ENCODE peak calls at places on chromosomes 3 and 15, in nine cellular contexts. One of them, this sample, is unnamed. For H3K4me1, the result is how much of the 10 kb centered on the place peaks cover.

GRCh38 chr3:190038050-190038631 is 82.6 kb downstream of the P3H2 start:
- DNase-seq in sigmoid colon: peak
- DNase-seq in A549: peak
- DNase-seq in breast epithelium: peak
- DNase-seq in esophagus muscularis mucosa: no peak
- DNase-seq in body of pancreas: no peak
- DNase-seq in stomach: peak
- DNase-seq in Peyer's patch: no peak
- DNase-seq in uterus: no peak
- DNase-seq in this sample: no peak

GRCh38 chr3:44048196-44048924 is 193.3 kb upstream of the TOPAZ1 start:
- DNase-seq in Peyer's patch: no peak
- DNase-seq in body of pancreas: no peak
- DNase-seq in stomach: no peak
- DNase-seq in A549: no peak
- DNase-seq in breast epithelium: no peak
- DNase-seq in esophagus muscularis mucosa: no peak
- DNase-seq in uterus: no peak
- DNase-seq in sigmoid colon: no peak
- DNase-seq in this sample: no peak

GRCh38 chr15:59170295-59170881 is 36.3 kb upstream of the LDHAL6B start:
- DNase-seq in Peyer's patch: no peak
- DNase-seq in stomach: peak
- DNase-seq in esophagus muscularis mucosa: no peak
- DNase-seq in sigmoid colon: no peak
- DNase-seq in A549: no peak
- DNase-seq in uterus: no peak
- DNase-seq in breast epithelium: peak
- DNase-seq in body of pancreas: peak
- DNase-seq in this sample: peak

GRCh38 chr3:105351821-105352220 is 14.9 kb upstream of the ALCAM start:
- DNase-seq in breast epithelium: no peak
- DNase-seq in stomach: no peak
- DNase-seq in Peyer's patch: no peak
- DNase-seq in esophagus muscularis mucosa: no peak
- DNase-seq in uterus: no peak
- DNase-seq in A549: no peak
- DNase-seq in sigmoid colon: no peak
- DNase-seq in body of pancreas: no peak
- DNase-seq in this sample: no peak

GRCh38 chr3:54527953-54528352 is 399.9 kb downstream of the LRTM1 start:
- DNase-seq in body of pancreas: peak
- DNase-seq in uterus: no peak
- DNase-seq in stomach: no peak
- DNase-seq in A549: no peak
- DNase-seq in breast epithelium: no peak
- DNase-seq in esophagus muscularis mucosa: no peak
- DNase-seq in Peyer's patch: no peak
- DNase-seq in sigmoid colon: no peak
- DNase-seq in this sample: no peak

GRCh38 chr15:92970656-92971055 is 70.5 kb downstream of the CHD2 start:
- DNase-seq in esophagus muscularis mucosa: no peak
- DNase-seq in uterus: no peak
- DNase-seq in body of pancreas: no peak
- DNase-seq in breast epithelium: no peak
- DNase-seq in sigmoid colon: no peak
- DNase-seq in Peyer's patch: no peak
- DNase-seq in stomach: no peak
- DNase-seq in A549: no peak
- DNase-seq in this sample: no peak

GRCh38 chr15:84955089-84955848 is 26.4 kb upstream of the PDE8A start:
- DNase-seq in Peyer's patch: peak
- DNase-seq in A549: peak
- DNase-seq in esophagus muscularis mucosa: no peak
- DNase-seq in uterus: peak
- DNase-seq in breast epithelium: peak
- DNase-seq in body of pancreas: peak
- DNase-seq in stomach: peak
- DNase-seq in sigmoid colon: peak
- DNase-seq in this sample: peak

GRCh38 chr3:133977568-133977967 is 52.2 kb downstream of the SLCO2A1 start:
- DNase-seq in stomach: no peak
- DNase-seq in esophagus muscularis mucosa: no peak
- DNase-seq in A549: no peak
- DNase-seq in body of pancreas: no peak
- DNase-seq in uterus: no peak
- DNase-seq in sigmoid colon: peak
- DNase-seq in breast epithelium: no peak
- DNase-seq in Peyer's patch: no peak
- DNase-seq in this sample: no peak

GRCh38 chr15:81653259-81653658 is 279.2 kb upstream of the TMC3 start:
- DNase-seq in Peyer's patch: no peak
- DNase-seq in sigmoid colon: no peak
- DNase-seq in breast epithelium: no peak
- DNase-seq in body of pancreas: no peak
- DNase-seq in uterus: no peak
- DNase-seq in A549: no peak
- DNase-seq in stomach: no peak
- DNase-seq in esophagus muscularis mucosa: no peak
- DNase-seq in this sample: no peak

GRCh38 chr3:184611606-184612304 is 50.2 kb downstream of the EPHB3 start:
- DNase-seq in A549: no peak
- DNase-seq in breast epithelium: no peak
- DNase-seq in sigmoid colon: peak
- DNase-seq in esophagus muscularis mucosa: no peak
- DNase-seq in Peyer's patch: no peak
- DNase-seq in body of pancreas: no peak
- DNase-seq in uterus: peak
- DNase-seq in stomach: no peak
- DNase-seq in this sample: no peak

GRCh38 chr15:71008250-71008870 is 106.9 kb upstream of the THSD4 start:
- DNase-seq in Peyer's patch: no peak
- DNase-seq in sigmoid colon: no peak
- DNase-seq in uterus: no peak
- DNase-seq in breast epithelium: no peak
- DNase-seq in esophagus muscularis mucosa: no peak
- DNase-seq in stomach: no peak
- DNase-seq in body of pancreas: no peak
- DNase-seq in A549: no peak
- DNase-seq in this sample: no peak

GRCh38 chr15:94443156-94443555 is 211.8 kb downstream of the MCTP2 start:
- DNase-seq in breast epithelium: no peak
- DNase-seq in Peyer's patch: no peak
- DNase-seq in stomach: no peak
- DNase-seq in A549: no peak
- DNase-seq in uterus: no peak
- DNase-seq in sigmoid colon: no peak
- DNase-seq in body of pancreas: no peak
- DNase-seq in esophagus muscularis mucosa: no peak
- DNase-seq in this sample: no peak

GRCh38 chr15:40821195-40821594 is 7.3 kb downstream of the PPP1R14D start:
- DNase-seq in uterus: no peak
- DNase-seq in body of pancreas: no peak
- DNase-seq in A549: no peak
- DNase-seq in Peyer's patch: no peak
- DNase-seq in esophagus muscularis mucosa: no peak
- DNase-seq in breast epithelium: no peak
- DNase-seq in stomach: no peak
- DNase-seq in sigmoid colon: no peak
- DNase-seq in this sample: no peak

GRCh38 chr15:66386204-66387123 is at the start of gene MAP2K1:
- DNase-seq in stomach: peak
- DNase-seq in esophagus muscularis mucosa: peak
- DNase-seq in breast epithelium: peak
- DNase-seq in A549: peak
- DNase-seq in Peyer's patch: peak
- DNase-seq in uterus: peak
- DNase-seq in body of pancreas: peak
- DNase-seq in sigmoid colon: peak
- DNase-seq in this sample: peak
- TF ChIP-seq POLR2A in stomach: no peak
- TF ChIP-seq POLR2A in esophagus muscularis mucosa: peak
- TF ChIP-seq POLR2A in breast epithelium: no peak
- TF ChIP-seq POLR2A in A549: peak
- TF ChIP-seq POLR2A in Peyer's patch: peak
- TF ChIP-seq POLR2A in uterus: peak
- TF ChIP-seq POLR2A in body of pancreas: peak
- TF ChIP-seq POLR2A in sigmoid colon: peak
- TF ChIP-seq POLR2A in this sample: no peak

DNA sequence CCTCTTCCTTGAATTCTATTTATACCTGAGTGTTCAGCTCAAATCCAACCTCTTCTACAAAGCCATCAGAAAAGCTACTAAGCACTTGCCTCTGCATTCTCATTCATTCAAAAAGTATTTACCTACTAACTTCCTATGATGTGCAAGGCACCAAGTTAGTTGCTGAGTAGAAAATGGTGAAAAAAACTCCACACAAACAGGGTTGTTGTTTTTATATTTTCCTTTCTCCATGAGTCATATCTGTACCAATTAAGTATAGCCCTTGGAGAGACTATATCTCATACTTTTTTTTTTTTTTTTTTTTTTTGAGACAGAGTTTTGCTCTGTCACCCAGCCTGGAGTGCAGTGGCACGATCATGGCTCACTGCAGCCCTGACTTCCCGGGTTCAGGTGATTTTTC is 67.7 kb downstream of the IGF2BP2 start:
- DNase-seq in uterus: no peak
- DNase-seq in body of pancreas: no peak
- DNase-seq in esophagus muscularis mucosa: no peak
- DNase-seq in sigmoid colon: no peak
- DNase-seq in Peyer's patch: no peak
- DNase-seq in A549: no peak
- DNase-seq in breast epithelium: no peak
- DNase-seq in stomach: no peak
- DNase-seq in this sample: no peak
- H3K4me1 ChIP-seq in uterus: under half
- H3K4me1 ChIP-seq in body of pancreas: under half
- H3K4me1 ChIP-seq in esophagus muscularis mucosa: under half
- H3K4me1 ChIP-seq in sigmoid colon: under half
- H3K4me1 ChIP-seq in Peyer's patch: under half
- H3K4me1 ChIP-seq in A549: under half
- H3K4me1 ChIP-seq in breast epithelium: under half
- H3K4me1 ChIP-seq in stomach: under half
- H3K4me1 ChIP-seq in this sample: under half

GRCh38 chr15:39585394-39585841 is 4.5 kb downstream of the THBS1 start:
- DNase-seq in uterus: no peak
- DNase-seq in esophagus muscularis mucosa: no peak
- DNase-seq in Peyer's patch: no peak
- DNase-seq in stomach: no peak
- DNase-seq in body of pancreas: no peak
- DNase-seq in breast epithelium: no peak
- DNase-seq in sigmoid colon: no peak
- DNase-seq in A549: no peak
- DNase-seq in this sample: no peak
- TF ChIP-seq POLR2A in uterus: no peak
- TF ChIP-seq POLR2A in esophagus muscularis mucosa: peak
- TF ChIP-seq POLR2A in Peyer's patch: no peak
- TF ChIP-seq POLR2A in stomach: no peak
- TF ChIP-seq POLR2A in body of pancreas: no peak
- TF ChIP-seq POLR2A in breast epithelium: no peak
- TF ChIP-seq POLR2A in sigmoid colon: no peak
- TF ChIP-seq POLR2A in A549: no peak
- TF ChIP-seq POLR2A in this sample: no peak

DNA sequence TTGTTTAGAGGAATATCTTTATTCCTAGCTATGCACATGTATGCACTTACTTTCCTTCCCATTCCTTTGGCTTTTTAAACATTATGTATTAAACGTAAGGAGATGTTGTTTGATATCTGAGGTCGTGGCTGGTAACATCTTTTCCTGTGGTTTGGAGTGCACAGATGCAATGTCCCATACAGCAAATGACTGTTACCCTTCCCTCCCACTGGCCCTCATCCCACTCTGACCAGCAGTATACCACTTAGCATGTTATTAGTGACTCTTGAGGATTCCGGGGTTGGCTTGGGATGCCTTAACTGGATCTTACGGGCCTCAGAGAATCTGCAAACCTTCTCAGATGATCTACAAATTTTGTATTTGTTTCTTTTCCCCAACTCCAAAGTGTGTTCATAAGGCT is 34.5 kb downstream of the TGFBR2 start:
- DNase-seq in Peyer's patch: no peak
- DNase-seq in breast epithelium: no peak
- DNase-seq in esophagus muscularis mucosa: no peak
- DNase-seq in sigmoid colon: no peak
- DNase-seq in uterus: no peak
- DNase-seq in A549: no peak
- DNase-seq in body of pancreas: no peak
- DNase-seq in stomach: no peak
- DNase-seq in this sample: no peak
- H3K4me1 ChIP-seq in Peyer's patch: under half
- H3K4me1 ChIP-seq in breast epithelium: under half
- H3K4me1 ChIP-seq in esophagus muscularis mucosa: half or more
- H3K4me1 ChIP-seq in sigmoid colon: under half
- H3K4me1 ChIP-seq in uterus: under half
- H3K4me1 ChIP-seq in A549: under half
- H3K4me1 ChIP-seq in body of pancreas: under half
- H3K4me1 ChIP-seq in stomach: half or more
- H3K4me1 ChIP-seq in this sample: half or more

DNA sequence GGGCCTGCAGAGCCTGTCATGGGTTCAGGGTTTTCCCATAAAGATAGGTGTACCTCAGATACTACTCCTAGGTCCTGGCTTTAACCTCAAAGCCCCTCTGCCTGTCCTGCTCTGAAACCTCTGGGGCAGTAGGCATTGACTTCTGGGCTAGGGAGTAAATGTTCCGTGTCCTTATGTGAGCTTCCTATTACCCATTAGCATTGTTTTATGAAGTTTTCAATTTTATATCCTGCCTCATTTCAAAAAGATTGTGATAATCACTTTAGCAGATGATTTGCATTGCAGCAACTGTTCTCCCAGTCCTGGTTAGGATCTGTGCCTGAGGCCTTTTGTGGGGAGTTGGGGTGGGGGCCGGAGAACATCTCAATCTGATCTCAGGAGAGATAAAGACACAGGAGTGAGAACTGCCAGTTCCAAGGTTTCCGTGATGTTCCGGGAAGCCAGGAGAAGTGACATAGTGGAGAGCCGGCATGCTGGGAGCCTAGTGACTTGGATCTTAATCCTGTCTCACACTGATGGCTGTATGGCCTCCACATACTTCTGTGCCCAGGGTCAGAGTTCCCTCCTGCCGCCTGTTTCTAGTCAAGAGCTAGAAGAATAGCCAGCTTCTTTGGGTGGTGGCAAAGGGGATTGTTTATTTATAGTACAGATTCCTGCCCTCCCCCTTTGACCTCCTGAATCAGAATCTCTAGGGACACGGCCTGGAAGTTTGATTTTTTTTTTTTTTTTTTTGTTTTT is 10.6 kb downstream of the TPM1 start:
- DNase-seq in stomach: peak
- DNase-seq in sigmoid colon: peak
- DNase-seq in Peyer's patch: no peak
- DNase-seq in uterus: peak
- DNase-seq in esophagus muscularis mucosa: no peak
- DNase-seq in body of pancreas: peak
- DNase-seq in breast epithelium: peak
- DNase-seq in A549: no peak
- DNase-seq in this sample: peak
- TF ChIP-seq POLR2A in stomach: no peak
- TF ChIP-seq POLR2A in sigmoid colon: no peak
- TF ChIP-seq POLR2A in Peyer's patch: no peak
- TF ChIP-seq POLR2A in uterus: no peak
- TF ChIP-seq POLR2A in esophagus muscularis mucosa: no peak
- TF ChIP-seq POLR2A in body of pancreas: peak
- TF ChIP-seq POLR2A in breast epithelium: no peak
- TF ChIP-seq POLR2A in A549: no peak
- TF ChIP-seq POLR2A in this sample: no peak

This sample was measured in suprapubic skin.